ENCODE peak calls at places on chromosomes 12 and 14, in ten cellular contexts. One of them, this sample, is unnamed.

GRCh38 chr12:89234324-89235114 is 117.8 kb downstream of the DUSP6 start:
- DNase-seq in left lobe of liver: no peak
- DNase-seq in stomach: no peak
- DNase-seq in activated CD4-positive, CD25-positive, alpha-beta regulatory T cell: no peak
- DNase-seq in Calu3: no peak
- DNase-seq in NCI-H748 treated with DMSO at 0.1 percent for 48 hours: no peak
- DNase-seq in RPMI7951: peak; percentile 26
- DNase-seq in NCI-H460: no peak
- DNase-seq in endothelial cell of umbilical vein: no peak
- DNase-seq in stimulated activated CD4-positive, alpha-beta T cell treated with anti-CD3 and anti-CD28 coated beads, Interleukin-12 subunit alpha, Interleukin-12 subunit beta, amount 100 ng/mL, for 4 hours: no peak
- DNase-seq in this sample: no peak

GRCh38 chr12:47411961-47412360 is 293.9 kb downstream of the RPAP3 start:
- DNase-seq in activated CD4-positive, CD25-positive, alpha-beta regulatory T cell: no peak
- DNase-seq in stomach: no peak
- DNase-seq in NCI-H460: no peak
- DNase-seq in Calu3: no peak
- DNase-seq in left lobe of liver: no peak
- DNase-seq in RPMI7951: no peak
- DNase-seq in NCI-H748 treated with DMSO at 0.1 percent for 48 hours: no peak
- DNase-seq in stimulated activated CD4-positive, alpha-beta T cell treated with anti-CD3 and anti-CD28 coated beads, Interleukin-12 subunit alpha, Interleukin-12 subunit beta, amount 100 ng/mL, for 4 hours: no peak
- DNase-seq in endothelial cell of umbilical vein: no peak
- DNase-seq in this sample: no peak

GRCh38 chr14:22475381-22475780 is 113.6 kb downstream of the DAD1 start:
- DNase-seq in stomach: no peak
- DNase-seq in NCI-H748 treated with DMSO at 0.1 percent for 48 hours: no peak
- DNase-seq in stimulated activated CD4-positive, alpha-beta T cell treated with anti-CD3 and anti-CD28 coated beads, Interleukin-12 subunit alpha, Interleukin-12 subunit beta, amount 100 ng/mL, for 4 hours: no peak
- DNase-seq in RPMI7951: peak; percentile 51
- DNase-seq in Calu3: no peak
- DNase-seq in NCI-H460: no peak
- DNase-seq in activated CD4-positive, CD25-positive, alpha-beta regulatory T cell: no peak
- DNase-seq in endothelial cell of umbilical vein: no peak
- DNase-seq in left lobe of liver: no peak
- DNase-seq in this sample: no peak

GRCh38 chr12:81863406-81863805 is 104.3 kb upstream of the PPFIA2 start:
- DNase-seq in left lobe of liver: no peak
- DNase-seq in endothelial cell of umbilical vein: no peak
- DNase-seq in NCI-H748 treated with DMSO at 0.1 percent for 48 hours: no peak
- DNase-seq in NCI-H460: no peak
- DNase-seq in RPMI7951: no peak
- DNase-seq in stimulated activated CD4-positive, alpha-beta T cell treated with anti-CD3 and anti-CD28 coated beads, Interleukin-12 subunit alpha, Interleukin-12 subunit beta, amount 100 ng/mL, for 4 hours: no peak
- DNase-seq in Calu3: no peak
- DNase-seq in stomach: no peak
- DNase-seq in activated CD4-positive, CD25-positive, alpha-beta regulatory T cell: no peak
- DNase-seq in this sample: no peak

GRCh38 chr14:53993920-53994607 is 37.4 kb upstream of the BMP4 start:
- DNase-seq in NCI-H748 treated with DMSO at 0.1 percent for 48 hours: no peak
- DNase-seq in left lobe of liver: no peak
- DNase-seq in stimulated activated CD4-positive, alpha-beta T cell treated with anti-CD3 and anti-CD28 coated beads, Interleukin-12 subunit alpha, Interleukin-12 subunit beta, amount 100 ng/mL, for 4 hours: no peak
- DNase-seq in NCI-H460: no peak
- DNase-seq in endothelial cell of umbilical vein: no peak
- DNase-seq in Calu3: no peak
- DNase-seq in RPMI7951: no peak
- DNase-seq in activated CD4-positive, CD25-positive, alpha-beta regulatory T cell: no peak
- DNase-seq in stomach: no peak
- DNase-seq in this sample: no peak

GRCh38 chr14:82642425-82642824 is 1108.8 kb upstream of the SEL1L start:
- DNase-seq in NCI-H748 treated with DMSO at 0.1 percent for 48 hours: no peak
- DNase-seq in Calu3: no peak
- DNase-seq in stimulated activated CD4-positive, alpha-beta T cell treated with anti-CD3 and anti-CD28 coated beads, Interleukin-12 subunit alpha, Interleukin-12 subunit beta, amount 100 ng/mL, for 4 hours: no peak
- DNase-seq in left lobe of liver: no peak
- DNase-seq in stomach: no peak
- DNase-seq in NCI-H460: peak; percentile 56
- DNase-seq in activated CD4-positive, CD25-positive, alpha-beta regulatory T cell: no peak
- DNase-seq in endothelial cell of umbilical vein: no peak
- DNase-seq in RPMI7951: peak; percentile 15
- DNase-seq in this sample: peak; percentile 18

GRCh38 chr12:93812616-93813015 is 135.4 kb downstream of the CRADD start:
- DNase-seq in Calu3: no peak
- DNase-seq in left lobe of liver: no peak
- DNase-seq in NCI-H748 treated with DMSO at 0.1 percent for 48 hours: no peak
- DNase-seq in activated CD4-positive, CD25-positive, alpha-beta regulatory T cell: no peak
- DNase-seq in endothelial cell of umbilical vein: no peak
- DNase-seq in stomach: no peak
- DNase-seq in NCI-H460: no peak
- DNase-seq in stimulated activated CD4-positive, alpha-beta T cell treated with anti-CD3 and anti-CD28 coated beads, Interleukin-12 subunit alpha, Interleukin-12 subunit beta, amount 100 ng/mL, for 4 hours: no peak
- DNase-seq in RPMI7951: no peak
- DNase-seq in this sample: no peak

GRCh38 chr12:599756-600155 is 63.5 kb downstream of the NINJ2 start:
- DNase-seq in NCI-H460: no peak
- DNase-seq in left lobe of liver: no peak
- DNase-seq in NCI-H748 treated with DMSO at 0.1 percent for 48 hours: no peak
- DNase-seq in endothelial cell of umbilical vein: no peak
- DNase-seq in RPMI7951: no peak
- DNase-seq in stomach: no peak
- DNase-seq in Calu3: no peak
- DNase-seq in stimulated activated CD4-positive, alpha-beta T cell treated with anti-CD3 and anti-CD28 coated beads, Interleukin-12 subunit alpha, Interleukin-12 subunit beta, amount 100 ng/mL, for 4 hours: no peak
- DNase-seq in activated CD4-positive, CD25-positive, alpha-beta regulatory T cell: no peak
- DNase-seq in this sample: no peak

GRCh38 chr12:130818381-130819247 is 20.4 kb downstream of the STX2 start:
- DNase-seq in stimulated activated CD4-positive, alpha-beta T cell treated with anti-CD3 and anti-CD28 coated beads, Interleukin-12 subunit alpha, Interleukin-12 subunit beta, amount 100 ng/mL, for 4 hours: peak; percentile 79
- DNase-seq in left lobe of liver: no peak
- DNase-seq in stomach: peak; percentile 80
- DNase-seq in NCI-H748 treated with DMSO at 0.1 percent for 48 hours: peak; percentile 76
- DNase-seq in Calu3: peak; percentile 96
- DNase-seq in NCI-H460: peak; percentile 35
- DNase-seq in activated CD4-positive, CD25-positive, alpha-beta regulatory T cell: peak; percentile 66
- DNase-seq in RPMI7951: no peak
- DNase-seq in endothelial cell of umbilical vein: peak; percentile 36
- DNase-seq in this sample: no peak

GRCh38 chr12:31322651-31323248 is 3.2 kb downstream of the SINHCAF start:
- DNase-seq in NCI-H748 treated with DMSO at 0.1 percent for 48 hours: no peak
- DNase-seq in RPMI7951: peak; percentile 79
- DNase-seq in Calu3: peak; percentile 11
- DNase-seq in activated CD4-positive, CD25-positive, alpha-beta regulatory T cell: no peak
- DNase-seq in endothelial cell of umbilical vein: peak; percentile 52
- DNase-seq in stomach: no peak
- DNase-seq in left lobe of liver: no peak
- DNase-seq in NCI-H460: no peak
- DNase-seq in stimulated activated CD4-positive, alpha-beta T cell treated with anti-CD3 and anti-CD28 coated beads, Interleukin-12 subunit alpha, Interleukin-12 subunit beta, amount 100 ng/mL, for 4 hours: no peak
- DNase-seq in this sample: peak; percentile 53

GRCh38 chr14:34231626-34232025 is 230.4 kb downstream of the SPTSSA start:
- DNase-seq in stimulated activated CD4-positive, alpha-beta T cell treated with anti-CD3 and anti-CD28 coated beads, Interleukin-12 subunit alpha, Interleukin-12 subunit beta, amount 100 ng/mL, for 4 hours: no peak
- DNase-seq in activated CD4-positive, CD25-positive, alpha-beta regulatory T cell: no peak
- DNase-seq in RPMI7951: peak; percentile 59
- DNase-seq in stomach: peak; percentile 31
- DNase-seq in NCI-H460: no peak
- DNase-seq in Calu3: no peak
- DNase-seq in left lobe of liver: no peak
- DNase-seq in endothelial cell of umbilical vein: no peak
- DNase-seq in NCI-H748 treated with DMSO at 0.1 percent for 48 hours: no peak
- DNase-seq in this sample: no peak

GRCh38 chr12:114529956-114530355 is 124.0 kb upstream of the TBX5 start:
- DNase-seq in stomach: no peak
- DNase-seq in RPMI7951: no peak
- DNase-seq in Calu3: no peak
- DNase-seq in left lobe of liver: no peak
- DNase-seq in NCI-H460: no peak
- DNase-seq in endothelial cell of umbilical vein: no peak
- DNase-seq in NCI-H748 treated with DMSO at 0.1 percent for 48 hours: no peak
- DNase-seq in stimulated activated CD4-positive, alpha-beta T cell treated with anti-CD3 and anti-CD28 coated beads, Interleukin-12 subunit alpha, Interleukin-12 subunit beta, amount 100 ng/mL, for 4 hours: no peak
- DNase-seq in activated CD4-positive, CD25-positive, alpha-beta regulatory T cell: no peak
- DNase-seq in this sample: no peak

GRCh38 chr12:93054021-93054420 is 124.9 kb upstream of the EEA1 start:
- DNase-seq in endothelial cell of umbilical vein: peak; percentile 69
- DNase-seq in RPMI7951: no peak
- DNase-seq in stomach: no peak
- DNase-seq in Calu3: no peak
- DNase-seq in NCI-H460: no peak
- DNase-seq in activated CD4-positive, CD25-positive, alpha-beta regulatory T cell: no peak
- DNase-seq in stimulated activated CD4-positive, alpha-beta T cell treated with anti-CD3 and anti-CD28 coated beads, Interleukin-12 subunit alpha, Interleukin-12 subunit beta, amount 100 ng/mL, for 4 hours: no peak
- DNase-seq in left lobe of liver: no peak
- DNase-seq in NCI-H748 treated with DMSO at 0.1 percent for 48 hours: no peak
- DNase-seq in this sample: no peak

GRCh38 chr12:122928891-122929538 is 33.1 kb upstream of the VPS37B start:
- DNase-seq in activated CD4-positive, CD25-positive, alpha-beta regulatory T cell: no peak
- DNase-seq in NCI-H460: no peak
- DNase-seq in left lobe of liver: peak; percentile 79
- DNase-seq in endothelial cell of umbilical vein: no peak
- DNase-seq in Calu3: no peak
- DNase-seq in stimulated activated CD4-positive, alpha-beta T cell treated with anti-CD3 and anti-CD28 coated beads, Interleukin-12 subunit alpha, Interleukin-12 subunit beta, amount 100 ng/mL, for 4 hours: no peak
- DNase-seq in RPMI7951: no peak
- DNase-seq in stomach: no peak
- DNase-seq in NCI-H748 treated with DMSO at 0.1 percent for 48 hours: no peak
- DNase-seq in this sample: no peak